ENCODE peak calls at places on chromosome 22, in seven cellular contexts. C is posterior cingulate gyrus, G is adrenal gland, X is hypothalamus, W is A673, F is astrocyte of the spinal cord, O is T-cell. R is an unnamed sample.

GRCh38 chr22:20654343-20655208 is 119.3 kb upstream of the SERPIND1 start:
- DNase-seq in F (no peak), O (no peak), W (no peak), G (no peak), C (no peak), X (no peak), R (no peak)

GRCh38 chr22:36863281-36863680 is 2.5 kb downstream of the NCF4 start:
- DNase-seq in F (no peak), O (no peak), G (no peak), C (no peak), X (no peak), W (no peak), R (no peak)

GRCh38 chr22:38271927-38272372 is 860 bp downstream of the TMEM184B start:
- DNase-seq in C (no peak), X (no peak), W (no peak), F (no peak), O (no peak), G (peak; percentile 73), R (no peak)

GRCh38 chr22:38614331-38615122 is 41.7 kb downstream of the FAM227A start:
- DNase-seq in O (no peak), X (no peak), G (no peak), W (no peak), F (no peak), C (no peak), R (no peak)

GRCh38 chr22:49046546-49047305 is 780.9 kb downstream of the BRD1 start:
- DNase-seq in X (no peak), F (no peak), G (peak; percentile 57), W (peak; percentile 87), O (no peak), C (peak; percentile 91), R (no peak)

GRCh38 chr22:20211997-20212753 is 55.9 kb downstream of the RTN4R start:
- DNase-seq in C (no peak), X (no peak), G (no peak), F (no peak), O (no peak), W (peak; percentile 91), R (no peak)

GRCh38 chr22:45007247-45007945 is 2.4 kb downstream of the PHF21B start:
- DNase-seq in F (peak; percentile 24), C (no peak), G (no peak), X (peak; percentile 61), O (no peak), W (peak; percentile 73), R (no peak)

GRCh38 chr22:39589880-39590279 is 19.3 kb downstream of the CACNA1I start:
- DNase-seq in F (no peak), C (no peak), O (no peak), W (no peak), G (peak; percentile 65), X (no peak), R (no peak)

GRCh38 chr22:31492151-31492550 is 2.5 kb upstream of the EIF4ENIF1 start:
- DNase-seq in G (no peak), X (no peak), F (no peak), C (no peak), O (no peak), W (no peak), R (no peak)

GRCh38 chr22:50361688-50362087 is 18.6 kb downstream of the PPP6R2 start:
- DNase-seq in O (no peak), G (no peak), C (no peak), W (no peak), X (no peak), F (no peak), R (no peak)

GRCh38 chr22:23385301-23386244 is 194.5 kb downstream of the IGLL1 start:
- DNase-seq in C (peak; percentile 98), O (peak; percentile 72), W (peak; percentile 81), F (peak; percentile 75), X (peak; percentile 71), G (peak; percentile 93), R (peak; percentile 62)

GRCh38 chr22:40156001-40156516 is 21.7 kb upstream of the TNRC6B start:
- DNase-seq in O (no peak), C (no peak), G (no peak), W (no peak), F (peak; percentile 61), X (no peak), R (peak; percentile 82)

GRCh38 chr22:30408388-30409101 is 11.7 kb downstream of the SEC14L2 start:
- DNase-seq in F (peak; percentile 64), O (no peak), C (no peak), W (no peak), X (no peak), G (no peak), R (no peak)

GRCh38 chr22:23831261-23831660 is 7.5 kb downstream of the DERL3 start:
- DNase-seq in G (no peak), C (peak; percentile 44), O (no peak), X (no peak), W (no peak), F (no peak), R (no peak)

GRCh38 chr22:17260291-17260690 is 41.1 kb upstream of the ADA2 start:
- DNase-seq in O (no peak), W (no peak), X (no peak), G (no peak), F (no peak), C (no peak), R (no peak)

GRCh38 chr22:40112595-40112994 is 65.1 kb upstream of the TNRC6B start:
- DNase-seq in O (no peak), F (no peak), C (no peak), G (no peak), X (no peak), W (no peak), R (no peak)

GRCh38 chr22:27046126-27046525 is 388.7 kb downstream of the MIAT start:
- DNase-seq in O (no peak), G (no peak), F (no peak), W (no peak), X (no peak), C (no peak), R (no peak)

GRCh38 chr22:22787805-22788459 is 99.7 kb upstream of the IGLL5 start:
- DNase-seq in X (no peak), C (no peak), O (peak; percentile 65), F (peak; percentile 11), W (peak; percentile 64), G (peak; percentile 65), R (no peak)

GRCh38 chr22:44224166-44224565 is 43.4 kb downstream of the PARVG start:
- DNase-seq in G (no peak), O (no peak), W (peak; percentile 12), X (no peak), F (no peak), C (no peak), R (no peak)

GRCh38 chr22:21020802-21021429 is 6.0 kb downstream of the P2RX6 start:
- DNase-seq in G (no peak), W (no peak), O (peak; percentile 23), X (no peak), C (peak; percentile 58), F (no peak), R (no peak)

GRCh38 chr22:24359452-24360120 is 67.8 kb upstream of the ADORA2A start:
- DNase-seq in F (no peak), X (no peak), W (peak; percentile 5), G (no peak), C (no peak), O (no peak), R (no peak)

GRCh38 chr22:38697055-38697980 is 3.4 kb downstream of the JOSD1 start:
- DNase-seq in O (no peak), F (peak; percentile 59), X (no peak), W (no peak), G (no peak), C (no peak), R (no peak)

R was measured in gastrocnemius medialis.